ENCODE peak calls at places on chromosomes 3 and 15, in nine cellular contexts. J is HCT116, S is neural progenitor cell, N is hepatocyte, Z is GM23248, T is PC-3, B is MM.1S, H is SK-N-SH, L is GM23338. P is an unnamed sample.

GRCh38 chr3:50316657-50317242 is 5.8 kb downstream of the HYAL2 start:
- DNase-seq in J (peak), S (no peak), N (peak), Z (no peak), T (peak), B (no peak), H (no peak), L (no peak), P (peak)

GRCh38 chr15:76327191-76328105 is 9.1 kb upstream of the ISL2 start:
- DNase-seq in J (no peak), S (no peak), N (no peak), Z (no peak), T (peak), B (no peak), H (no peak), L (no peak), P (no peak)

GRCh38 chr15:93164409-93164808 is 75.4 kb upstream of the RGMA start:
- DNase-seq in J (no peak), S (no peak), N (no peak), Z (no peak), T (no peak), B (no peak), H (no peak), L (no peak), P (no peak)

GRCh38 chr3:42509111-42509510 is 6.7 kb downstream of the VIPR1 start:
- DNase-seq in J (no peak), S (no peak), N (no peak), Z (no peak), T (no peak), B (no peak), H (no peak), L (no peak), P (no peak)

GRCh38 chr3:39147711-39148115 is 5.7 kb downstream of the CSRNP1 start:
- DNase-seq in J (no peak), S (no peak), N (peak), Z (peak), T (peak), B (peak), H (no peak), L (peak), P (peak)

GRCh38 chr15:65077981-65078352 is 1.4 kb downstream of the KBTBD13 start:
- DNase-seq in J (peak), S (peak), N (peak), Z (peak), T (no peak), B (peak), H (peak), L (peak), P (no peak)

GRCh38 chr3:184157206-184157605 is 2.0 kb downstream of the DVL3 start:
- DNase-seq in J (no peak), S (peak), N (no peak), Z (no peak), T (no peak), B (no peak), H (no peak), L (no peak), P (no peak)

GRCh38 chr3:112755845-112756671 is 90.6 kb downstream of the CD200R1L start:
- DNase-seq in J (no peak), S (no peak), N (no peak), Z (no peak), T (no peak), B (no peak), H (no peak), L (no peak), P (no peak)

GRCh38 chr3:28081533-28081947 is 159.9 kb upstream of the CMC1 start:
- DNase-seq in J (no peak), S (no peak), N (no peak), Z (no peak), T (no peak), B (no peak), H (no peak), L (peak), P (no peak)

GRCh38 chr3:167559922-167560321 is 86.1 kb upstream of the SERPINI2 start:
- DNase-seq in J (no peak), S (peak), N (no peak), Z (no peak), T (no peak), B (no peak), H (no peak), L (no peak), P (no peak)

GRCh38 chr3:55718475-55718874 is 231.4 kb upstream of the WNT5A start:
- DNase-seq in J (no peak), S (no peak), N (no peak), Z (peak), T (no peak), B (no peak), H (peak), L (no peak), P (no peak)

GRCh38 chr3:62171789-62172188 is 201.6 kb downstream of the FEZF2 start:
- DNase-seq in J (no peak), S (no peak), N (no peak), Z (no peak), T (no peak), B (no peak), H (no peak), L (no peak), P (no peak)

GRCh38 chr3:114466816-114467215 is 173.0 kb downstream of the TIGIT start:
- DNase-seq in J (no peak), S (no peak), N (no peak), Z (no peak), T (no peak), B (no peak), H (no peak), L (no peak), P (no peak)

GRCh38 chr3:18370672-18371071 is 54.5 kb downstream of the SATB1 start:
- DNase-seq in J (no peak), S (no peak), N (no peak), Z (no peak), T (no peak), B (no peak), H (no peak), L (no peak), P (no peak)

GRCh38 chr15:71841563-71841962 is 31.2 kb downstream of the NR2E3 start:
- DNase-seq in J (no peak), S (no peak), N (no peak), Z (no peak), T (no peak), B (no peak), H (no peak), L (peak), P (no peak)

GRCh38 chr3:38139191-38139590 is 730 bp downstream of the MYD88 start:
- DNase-seq in J (no peak), S (no peak), N (no peak), Z (no peak), T (no peak), B (no peak), H (no peak), L (no peak), P (no peak)

GRCh38 chr15:61834076-61834697 is 226.1 kb downstream of the VPS13C start:
- DNase-seq in J (peak), S (peak), N (peak), Z (peak), T (peak), B (peak), H (peak), L (peak), P (peak)

GRCh38 chr3:197175503-197175902 is 122.9 kb downstream of the DLG1 start:
- DNase-seq in J (no peak), S (no peak), N (no peak), Z (no peak), T (no peak), B (no peak), H (no peak), L (no peak), P (no peak)

GRCh38 chr15:60083318-60083717 is 79.2 kb downstream of the FOXB1 start:
- DNase-seq in J (no peak), S (no peak), N (no peak), Z (no peak), T (peak), B (no peak), H (no peak), L (no peak), P (no peak)

GRCh38 chr15:64695571-64695992 is 79.8 kb downstream of the RBPMS2 start:
- DNase-seq in J (no peak), S (no peak), N (no peak), Z (no peak), T (no peak), B (no peak), H (peak), L (no peak), P (peak)

GRCh38 chr3:94032187-94032586 is 3.8 kb upstream of the STX19 start:
- DNase-seq in J (no peak), S (no peak), N (no peak), Z (peak), T (no peak), B (no peak), H (no peak), L (no peak), P (no peak)

GRCh38 chr15:59524331-59524731 is 86.3 kb downstream of the FAM81A start:
- DNase-seq in J (no peak), S (peak), N (no peak), Z (no peak), T (no peak), B (no peak), H (no peak), L (no peak), P (peak)

GRCh38 chr3:73070675-73071575 is 9.5 kb downstream of the EBLN2 start:
- DNase-seq in J (no peak), S (no peak), N (no peak), Z (peak), T (no peak), B (no peak), H (no peak), L (no peak), P (no peak)

GRCh38 chr3:105868450-105868744 is 415 bp downstream of the CBLB start:
- DNase-seq in J (no peak), S (peak), N (peak), Z (peak), T (peak), B (no peak), H (peak), L (peak), P (no peak)

GRCh38 chr15:20356444-20357138 is 185.0 kb downstream of the GOLGA6L6 start:
- DNase-seq in J (peak), S (no peak), N (no peak), Z (peak), T (peak), B (peak), H (peak), L (peak), P (peak)

GRCh38 chr15:62497356-62497755 is 332.3 kb upstream of the C2CD4B start:
- DNase-seq in J (no peak), S (no peak), N (no peak), Z (peak), T (no peak), B (no peak), H (no peak), L (no peak), P (no peak)

GRCh38 chr15:52710050-52710709 is 31.0 kb upstream of the ATOSA start:
- DNase-seq in J (no peak), S (no peak), N (no peak), Z (no peak), T (no peak), B (peak), H (no peak), L (no peak), P (peak)

GRCh38 chr3:138297059-138297607 is 32.5 kb downstream of the NME9 start:
- DNase-seq in J (no peak), S (no peak), N (no peak), Z (no peak), T (no peak), B (no peak), H (no peak), L (no peak), P (no peak)

GRCh38 chr15:32649336-32649735 is 7.8 kb downstream of the SCG5 start:
- DNase-seq in J (no peak), S (peak), N (peak), Z (peak), T (peak), B (no peak), H (no peak), L (peak), P (no peak)

GRCh38 chr15:64112077-64112772 is 16.4 kb downstream of the SNX1 start:
- DNase-seq in J (no peak), S (no peak), N (peak), Z (peak), T (no peak), B (no peak), H (no peak), L (no peak), P (no peak)

GRCh38 chr3:108388136-108389132 is 92.1 kb downstream of the HHLA2 start:
- DNase-seq in J (no peak), S (no peak), N (no peak), Z (peak), T (no peak), B (peak), H (no peak), L (no peak), P (no peak)

GRCh38 chr3:188881954-188882641 is 289.7 kb upstream of the TPRG1 start:
- DNase-seq in J (peak), S (no peak), N (no peak), Z (peak), T (peak), B (no peak), H (no peak), L (no peak), P (no peak)

DNA sequence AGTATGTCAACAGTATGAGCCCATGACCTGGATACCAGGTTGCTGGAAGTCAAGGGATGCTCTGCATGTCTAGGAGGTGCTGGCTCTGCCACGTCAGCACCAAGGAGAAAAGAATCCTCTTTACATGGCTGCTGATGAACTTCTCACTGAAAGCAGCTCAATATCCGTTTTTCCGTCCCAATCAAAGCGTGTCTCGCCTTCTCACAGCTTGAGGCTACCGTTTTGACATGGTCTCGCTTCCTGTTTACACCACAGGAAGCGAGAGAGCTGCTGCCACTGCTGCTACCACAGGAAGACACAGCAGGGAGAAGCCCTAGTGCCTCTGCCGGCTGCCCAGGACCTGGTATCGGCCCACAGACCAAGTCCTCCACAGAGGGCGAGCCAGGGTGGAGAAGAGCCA is 27.3 kb downstream of the STARD5 start:
- DNase-seq in J (no peak), S (no peak), N (no peak), Z (no peak), T (no peak), B (peak), H (no peak), L (no peak), P (peak)
- H3K4me3 ChIP-seq in J (no peak), S (no peak), N (no peak), Z (no peak), T (no peak), B (peak), H (no peak), L (no peak), P (peak)

GRCh38 chr15:43218908-43219706 is 1.7 kb downstream of the EPB42 start:
- DNase-seq in J (no peak), S (peak), N (peak), Z (peak), T (peak), B (no peak), H (peak), L (peak), P (peak)
- TF ChIP-seq EZH2phosphoT487 in J (no peak), S (no peak), N (no peak), Z (no peak), T (no peak), B (no peak), H (no peak), L (no peak), P (no peak)

DNA sequence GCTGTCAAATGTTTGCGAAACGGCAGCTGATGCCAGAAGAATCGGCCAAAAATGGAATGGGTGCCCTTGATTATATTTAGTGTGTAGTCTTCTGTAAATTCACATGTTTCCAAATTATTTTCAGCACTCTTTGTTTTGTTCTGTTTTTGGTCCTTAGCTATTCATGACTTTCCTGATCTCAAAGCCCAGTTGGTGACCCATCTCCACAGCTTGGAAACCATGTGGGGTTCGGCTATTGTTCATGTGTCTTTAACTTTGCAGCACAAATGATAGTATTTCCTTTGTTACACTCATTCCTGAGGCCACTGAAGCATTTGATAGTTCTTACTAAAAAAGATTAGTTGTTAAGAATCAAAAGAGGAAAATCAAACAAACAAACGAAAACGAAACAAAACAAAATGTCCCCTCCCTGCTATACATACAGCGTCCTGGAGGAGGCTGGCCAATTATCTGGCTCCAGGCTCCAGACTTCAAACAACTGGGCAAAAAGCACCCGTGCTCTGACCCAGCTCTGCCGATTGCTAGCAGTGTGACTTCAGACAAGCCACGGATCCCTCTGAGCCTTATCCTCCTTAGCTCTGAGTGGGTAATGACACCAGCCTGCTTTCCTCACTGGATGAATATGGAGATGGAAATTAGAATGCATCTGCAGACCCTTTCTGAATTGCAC is 121.0 kb downstream of the CACNA2D3 start:
- DNase-seq in J (no peak), S (no peak), N (no peak), Z (peak), T (peak), B (peak), H (no peak), L (peak), P (no peak)
- H3K4me3 ChIP-seq in J (no peak), S (no peak), N (no peak), Z (peak), T (peak), B (peak), H (no peak), L (no peak), P (no peak)

DNA sequence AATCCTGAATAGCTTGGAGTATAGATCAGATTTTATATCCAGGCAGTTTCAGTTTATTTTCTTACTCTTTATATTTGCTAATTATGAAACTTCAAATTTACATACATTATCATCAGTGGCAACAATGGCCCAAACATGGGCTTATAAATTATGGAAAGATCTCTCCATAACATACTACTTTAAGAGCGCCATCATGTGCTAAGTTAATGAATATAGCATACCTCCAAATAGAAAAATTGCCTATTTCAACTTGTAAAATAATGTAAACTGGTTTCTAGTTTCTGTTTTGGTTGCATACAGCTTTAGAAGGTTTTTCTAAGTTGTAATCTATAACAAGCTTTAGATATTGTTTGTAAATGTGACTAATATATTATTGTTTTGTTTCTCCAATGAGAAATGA is 531.3 kb upstream of the UBE2E2 start:
- DNase-seq in J (no peak), S (no peak), N (no peak), Z (peak), T (peak), B (no peak), H (no peak), L (no peak), P (no peak)
- TF ChIP-seq EZH2phosphoT487 in J (no peak), S (no peak), N (no peak), Z (no peak), T (no peak), B (no peak), H (no peak), L (no peak), P (no peak)

DNA sequence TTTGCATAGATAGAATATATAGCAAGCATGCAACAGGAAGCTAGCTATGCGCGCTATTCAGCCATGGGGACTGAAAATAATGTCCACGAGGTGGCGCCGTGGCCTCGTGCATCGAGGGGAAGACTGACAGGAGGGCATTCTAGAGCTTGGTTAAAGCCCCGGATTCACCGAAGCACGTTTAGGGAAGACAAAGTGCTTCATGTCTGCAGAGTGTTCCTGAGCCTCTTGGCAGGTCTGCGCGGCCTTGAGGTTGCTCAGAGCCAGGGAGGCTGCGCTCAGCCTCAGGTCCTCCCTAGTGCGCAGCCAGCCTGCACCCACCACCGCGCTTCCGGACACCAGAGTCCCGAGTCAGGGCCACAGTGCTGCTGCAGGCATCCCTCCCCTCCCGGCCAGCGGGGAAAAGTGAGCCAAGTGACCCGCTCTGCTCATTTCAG is 24.6 kb downstream of the GABRA5 start:
- DNase-seq in J (no peak), S (peak), N (peak), Z (peak), T (peak), B (peak), H (peak), L (peak), P (peak)
- H3K4me3 ChIP-seq in J (no peak), S (no peak), N (no peak), Z (peak), T (peak), B (no peak), H (peak), L (no peak), P (no peak)

GRCh38 chr3:58581328-58582091 is 4.3 kb upstream of the FAM107A start:
- DNase-seq in J (no peak), S (peak), N (peak), Z (no peak), T (no peak), B (no peak), H (no peak), L (peak), P (no peak)
- TF ChIP-seq EZH2phosphoT487 in J (no peak), S (peak), N (no peak), Z (no peak), T (no peak), B (no peak), H (no peak), L (no peak), P (no peak)

DNA sequence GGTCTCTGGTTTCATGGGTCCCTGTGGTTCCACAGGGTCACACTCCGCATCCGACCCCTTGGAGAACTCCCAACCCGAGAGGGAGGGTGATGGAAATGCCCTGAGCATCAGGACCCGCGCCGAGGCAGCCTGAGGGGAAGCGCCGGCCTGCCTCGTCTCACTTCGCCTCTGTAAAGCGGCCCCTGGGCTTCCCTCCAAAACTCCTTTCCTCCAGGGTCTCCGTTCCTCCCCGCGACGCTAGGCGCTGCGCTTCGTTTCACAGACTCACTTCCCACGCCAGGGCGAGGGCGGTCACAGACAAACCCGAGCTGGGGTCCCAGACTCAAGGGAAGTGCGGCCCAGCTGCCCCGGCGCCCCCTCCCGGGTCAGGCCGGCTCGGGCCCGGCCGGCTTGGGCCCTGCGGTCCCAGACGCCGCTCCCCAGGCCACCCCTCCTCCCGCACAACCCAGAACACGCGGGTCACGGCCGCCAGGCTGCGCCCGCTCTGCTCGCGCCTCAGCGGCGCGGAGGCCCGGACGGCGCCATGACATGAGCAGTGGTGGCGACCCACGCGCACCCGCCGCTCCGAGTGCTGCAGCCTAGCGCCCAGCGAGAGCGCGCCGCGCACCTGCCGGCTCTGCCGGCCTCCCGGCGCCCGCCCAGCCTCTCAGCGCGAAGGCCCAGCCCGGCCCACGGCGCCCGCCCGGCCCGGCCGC is 619 bp downstream of the NUP210 start:
- DNase-seq in J (no peak), S (peak), N (peak), Z (peak), T (peak), B (peak), H (peak), L (peak), P (peak)
- H3K4me3 ChIP-seq in J (peak), S (peak), N (peak), Z (no peak), T (peak), B (peak), H (peak), L (peak), P (peak)